ENCODE peak calls at places on chromosomes 13 and 19, in nine cellular contexts. One of them, this sample, is unnamed.

GRCh38 chr13:103799028-103799427 is 732.8 kb upstream of the SLC10A2 start:
- DNase-seq in activated T-cell treated with anti-CD3 and anti-CD28 coated beads for 1 hour: no peak
- DNase-seq in AG04450: no peak
- DNase-seq in activated B cell treated with CpG ODN at 0.5 μM for 24 hours: no peak
- DNase-seq in H7: no peak
- DNase-seq in DMS153: peak; percentile 61
- DNase-seq in stimulated activated CD4-positive, alpha-beta T cell treated with anti-CD3 and anti-CD28 coated beads, Interleukin-2, amount 100 ng/mL, for 24 hours: no peak
- DNase-seq in A172: no peak
- DNase-seq in uterus: no peak
- DNase-seq in this sample: no peak

GRCh38 chr13:68888832-68889231 is 1218.8 kb upstream of the ATXN8OS start:
- DNase-seq in A172: no peak
- DNase-seq in activated B cell treated with CpG ODN at 0.5 μM for 24 hours: no peak
- DNase-seq in stimulated activated CD4-positive, alpha-beta T cell treated with anti-CD3 and anti-CD28 coated beads, Interleukin-2, amount 100 ng/mL, for 24 hours: no peak
- DNase-seq in uterus: no peak
- DNase-seq in H7: no peak
- DNase-seq in AG04450: no peak
- DNase-seq in activated T-cell treated with anti-CD3 and anti-CD28 coated beads for 1 hour: no peak
- DNase-seq in DMS153: no peak
- DNase-seq in this sample: no peak

GRCh38 chr13:33188093-33188882 is 97.3 kb downstream of the STARD13 start:
- DNase-seq in DMS153: no peak
- DNase-seq in AG04450: no peak
- DNase-seq in activated T-cell treated with anti-CD3 and anti-CD28 coated beads for 1 hour: no peak
- DNase-seq in H7: no peak
- DNase-seq in uterus: no peak
- DNase-seq in stimulated activated CD4-positive, alpha-beta T cell treated with anti-CD3 and anti-CD28 coated beads, Interleukin-2, amount 100 ng/mL, for 24 hours: no peak
- DNase-seq in activated B cell treated with CpG ODN at 0.5 μM for 24 hours: no peak
- DNase-seq in A172: no peak
- DNase-seq in this sample: no peak

GRCh38 chr13:31328549-31329229 is 128.9 kb downstream of the B3GLCT start:
- DNase-seq in AG04450: no peak
- DNase-seq in stimulated activated CD4-positive, alpha-beta T cell treated with anti-CD3 and anti-CD28 coated beads, Interleukin-2, amount 100 ng/mL, for 24 hours: no peak
- DNase-seq in uterus: no peak
- DNase-seq in H7: peak; percentile 28
- DNase-seq in A172: no peak
- DNase-seq in DMS153: no peak
- DNase-seq in activated T-cell treated with anti-CD3 and anti-CD28 coated beads for 1 hour: no peak
- DNase-seq in activated B cell treated with CpG ODN at 0.5 μM for 24 hours: no peak
- DNase-seq in this sample: no peak

GRCh38 chr19:10402441-10403038 is 802 bp downstream of the CDC37 start:
- DNase-seq in uterus: no peak
- DNase-seq in DMS153: no peak
- DNase-seq in H7: peak; percentile 60
- DNase-seq in AG04450: no peak
- DNase-seq in activated B cell treated with CpG ODN at 0.5 μM for 24 hours: no peak
- DNase-seq in A172: no peak
- DNase-seq in stimulated activated CD4-positive, alpha-beta T cell treated with anti-CD3 and anti-CD28 coated beads, Interleukin-2, amount 100 ng/mL, for 24 hours: no peak
- DNase-seq in activated T-cell treated with anti-CD3 and anti-CD28 coated beads for 1 hour: no peak
- DNase-seq in this sample: no peak

GRCh38 chr19:11560404-11560988 is 1.5 kb upstream of the ELOF1 start:
- DNase-seq in stimulated activated CD4-positive, alpha-beta T cell treated with anti-CD3 and anti-CD28 coated beads, Interleukin-2, amount 100 ng/mL, for 24 hours: peak; percentile 62
- DNase-seq in activated B cell treated with CpG ODN at 0.5 μM for 24 hours: no peak
- DNase-seq in A172: peak; percentile 76
- DNase-seq in uterus: no peak
- DNase-seq in H7: peak; percentile 88
- DNase-seq in AG04450: peak; percentile 56
- DNase-seq in activated T-cell treated with anti-CD3 and anti-CD28 coated beads for 1 hour: peak; percentile 20
- DNase-seq in DMS153: peak; percentile 41
- DNase-seq in this sample: no peak

GRCh38 chr19:1631557-1632100 is 20.8 kb downstream of the TCF3 start:
- DNase-seq in A172: no peak
- DNase-seq in AG04450: no peak
- DNase-seq in DMS153: no peak
- DNase-seq in activated T-cell treated with anti-CD3 and anti-CD28 coated beads for 1 hour: no peak
- DNase-seq in stimulated activated CD4-positive, alpha-beta T cell treated with anti-CD3 and anti-CD28 coated beads, Interleukin-2, amount 100 ng/mL, for 24 hours: no peak
- DNase-seq in activated B cell treated with CpG ODN at 0.5 μM for 24 hours: no peak
- DNase-seq in H7: no peak
- DNase-seq in uterus: no peak
- DNase-seq in this sample: no peak

GRCh38 chr13:61900033-61900432 is 484.4 kb upstream of the PCDH20 start:
- DNase-seq in activated T-cell treated with anti-CD3 and anti-CD28 coated beads for 1 hour: no peak
- DNase-seq in activated B cell treated with CpG ODN at 0.5 μM for 24 hours: no peak
- DNase-seq in uterus: no peak
- DNase-seq in DMS153: no peak
- DNase-seq in H7: peak; percentile 25
- DNase-seq in AG04450: no peak
- DNase-seq in A172: no peak
- DNase-seq in stimulated activated CD4-positive, alpha-beta T cell treated with anti-CD3 and anti-CD28 coated beads, Interleukin-2, amount 100 ng/mL, for 24 hours: no peak
- DNase-seq in this sample: no peak

GRCh38 chr13:93309886-93310520 is 83.4 kb downstream of the GPC6 start:
- DNase-seq in activated T-cell treated with anti-CD3 and anti-CD28 coated beads for 1 hour: no peak
- DNase-seq in uterus: no peak
- DNase-seq in AG04450: no peak
- DNase-seq in A172: peak; percentile 27
- DNase-seq in activated B cell treated with CpG ODN at 0.5 μM for 24 hours: no peak
- DNase-seq in DMS153: peak; percentile 21
- DNase-seq in stimulated activated CD4-positive, alpha-beta T cell treated with anti-CD3 and anti-CD28 coated beads, Interleukin-2, amount 100 ng/mL, for 24 hours: no peak
- DNase-seq in H7: no peak
- DNase-seq in this sample: no peak

GRCh38 chr13:48828962-48829405 is 146.7 kb upstream of the FNDC3A start:
- DNase-seq in DMS153: peak; percentile 90
- DNase-seq in stimulated activated CD4-positive, alpha-beta T cell treated with anti-CD3 and anti-CD28 coated beads, Interleukin-2, amount 100 ng/mL, for 24 hours: no peak
- DNase-seq in activated B cell treated with CpG ODN at 0.5 μM for 24 hours: no peak
- DNase-seq in AG04450: no peak
- DNase-seq in uterus: no peak
- DNase-seq in H7: peak; percentile 14
- DNase-seq in activated T-cell treated with anti-CD3 and anti-CD28 coated beads for 1 hour: no peak
- DNase-seq in A172: peak; percentile 31
- DNase-seq in this sample: no peak

GRCh38 chr19:611506-611869 is 21.8 kb downstream of the HCN2 start:
- DNase-seq in DMS153: no peak
- DNase-seq in activated T-cell treated with anti-CD3 and anti-CD28 coated beads for 1 hour: no peak
- DNase-seq in uterus: no peak
- DNase-seq in A172: peak; percentile 99
- DNase-seq in AG04450: peak; percentile 76
- DNase-seq in activated B cell treated with CpG ODN at 0.5 μM for 24 hours: no peak
- DNase-seq in H7: no peak
- DNase-seq in stimulated activated CD4-positive, alpha-beta T cell treated with anti-CD3 and anti-CD28 coated beads, Interleukin-2, amount 100 ng/mL, for 24 hours: peak; percentile 77
- DNase-seq in this sample: no peak

GRCh38 chr13:95627590-95627989 is 16.9 kb downstream of the DZIP1 start:
- DNase-seq in AG04450: no peak
- DNase-seq in DMS153: no peak
- DNase-seq in activated B cell treated with CpG ODN at 0.5 μM for 24 hours: no peak
- DNase-seq in stimulated activated CD4-positive, alpha-beta T cell treated with anti-CD3 and anti-CD28 coated beads, Interleukin-2, amount 100 ng/mL, for 24 hours: no peak
- DNase-seq in H7: no peak
- DNase-seq in activated T-cell treated with anti-CD3 and anti-CD28 coated beads for 1 hour: no peak
- DNase-seq in A172: no peak
- DNase-seq in uterus: no peak
- DNase-seq in this sample: no peak

GRCh38 chr19:46970815-46971214 is 48.8 kb upstream of the NPAS1 start:
- DNase-seq in H7: no peak
- DNase-seq in activated T-cell treated with anti-CD3 and anti-CD28 coated beads for 1 hour: no peak
- DNase-seq in stimulated activated CD4-positive, alpha-beta T cell treated with anti-CD3 and anti-CD28 coated beads, Interleukin-2, amount 100 ng/mL, for 24 hours: no peak
- DNase-seq in uterus: no peak
- DNase-seq in activated B cell treated with CpG ODN at 0.5 μM for 24 hours: no peak
- DNase-seq in AG04450: no peak
- DNase-seq in A172: peak; percentile 38
- DNase-seq in DMS153: no peak
- DNase-seq in this sample: no peak

GRCh38 chr19:35253316-35254286 is 4.8 kb downstream of the LSR start:
- DNase-seq in A172: no peak
- DNase-seq in activated T-cell treated with anti-CD3 and anti-CD28 coated beads for 1 hour: no peak
- DNase-seq in uterus: no peak
- DNase-seq in AG04450: no peak
- DNase-seq in stimulated activated CD4-positive, alpha-beta T cell treated with anti-CD3 and anti-CD28 coated beads, Interleukin-2, amount 100 ng/mL, for 24 hours: no peak
- DNase-seq in DMS153: no peak
- DNase-seq in H7: peak; percentile 76
- DNase-seq in activated B cell treated with CpG ODN at 0.5 μM for 24 hours: no peak
- DNase-seq in this sample: no peak

GRCh38 chr19:18483119-18483518 is 38.8 kb downstream of the ELL start:
- DNase-seq in DMS153: peak; percentile 43
- DNase-seq in A172: no peak
- DNase-seq in stimulated activated CD4-positive, alpha-beta T cell treated with anti-CD3 and anti-CD28 coated beads, Interleukin-2, amount 100 ng/mL, for 24 hours: no peak
- DNase-seq in AG04450: no peak
- DNase-seq in uterus: no peak
- DNase-seq in activated B cell treated with CpG ODN at 0.5 μM for 24 hours: no peak
- DNase-seq in activated T-cell treated with anti-CD3 and anti-CD28 coated beads for 1 hour: no peak
- DNase-seq in H7: no peak
- DNase-seq in this sample: no peak

GRCh38 chr13:30884543-30884942 is 21.5 kb upstream of the MEDAG start:
- DNase-seq in DMS153: no peak
- DNase-seq in A172: no peak
- DNase-seq in H7: no peak
- DNase-seq in stimulated activated CD4-positive, alpha-beta T cell treated with anti-CD3 and anti-CD28 coated beads, Interleukin-2, amount 100 ng/mL, for 24 hours: no peak
- DNase-seq in activated T-cell treated with anti-CD3 and anti-CD28 coated beads for 1 hour: no peak
- DNase-seq in AG04450: no peak
- DNase-seq in activated B cell treated with CpG ODN at 0.5 μM for 24 hours: no peak
- DNase-seq in uterus: no peak
- DNase-seq in this sample: no peak

This sample was measured in sciatic nerve.